ENCODE peak calls at places on chromosome 12, in five cellular contexts. M is GM18507, C is OCI-LY7, F is cardiac fibroblast, L is mesendoderm. R is an unnamed sample.

GRCh38 chr12:113221997-113222729 is 899 bp downstream of the TPCN1 start:
- DNase-seq in M (no peak), C (peak), F (no peak), L (no peak), R (peak)

GRCh38 chr12:41944241-41944640 is 200.4 kb downstream of the GXYLT1 start:
- DNase-seq in M (no peak), C (no peak), F (no peak), L (no peak), R (no peak)

GRCh38 chr12:66405395-66405794 is 103.1 kb downstream of the HELB start:
- DNase-seq in M (no peak), C (no peak), F (peak), L (no peak), R (no peak)

GRCh38 chr12:21502872-21503271 is 1.3 kb downstream of the GOLT1B start:
- DNase-seq in M (no peak), C (no peak), F (no peak), L (no peak), R (no peak)

GRCh38 chr12:55681142-55682077 is 26.3 kb downstream of the ITGA7 start:
- DNase-seq in M (no peak), C (no peak), F (peak), L (peak), R (no peak)

GRCh38 chr12:12209043-12209442 is 57.8 kb downstream of the LRP6 start:
- DNase-seq in M (no peak), C (no peak), F (no peak), L (no peak), R (no peak)

GRCh38 chr12:17062296-17063061 is 456.5 kb upstream of the LMO3 start:
- DNase-seq in M (no peak), C (no peak), F (no peak), L (no peak), R (no peak)

GRCh38 chr12:113940929-113941486 is 25.1 kb downstream of the RBM19 start:
- DNase-seq in M (no peak), C (no peak), F (no peak), L (no peak), R (no peak)

GRCh38 chr12:6899837-6900519 is 4.6 kb upstream of the LRRC23 start:
- DNase-seq in M (no peak), C (no peak), F (peak), L (peak), R (no peak)

GRCh38 chr12:31600252-31600651 is 9.3 kb upstream of the DENND5B start:
- DNase-seq in M (no peak), C (peak), F (no peak), L (peak), R (peak)

GRCh38 chr12:47887529-47887928 is 17.3 kb downstream of the VDR start:
- DNase-seq in M (no peak), C (no peak), F (no peak), L (no peak), R (no peak)

GRCh38 chr12:85759217-85759616 is 77.0 kb downstream of the RASSF9 start:
- DNase-seq in M (no peak), C (no peak), F (no peak), L (no peak), R (no peak)

GRCh38 chr12:19757317-19757877 is 318.1 kb downstream of the AEBP2 start:
- DNase-seq in M (no peak), C (peak), F (peak), L (peak), R (no peak)

GRCh38 chr12:58557156-58557555 is 363.1 kb downstream of the LRIG3 start:
- DNase-seq in M (no peak), C (no peak), F (peak), L (no peak), R (no peak)

GRCh38 chr12:65152012-65152411 is 17.4 kb upstream of the LEMD3 start:
- DNase-seq in M (no peak), C (no peak), F (no peak), L (peak), R (no peak)

GRCh38 chr12:57456737-57457490 is 1.8 kb downstream of the INHBE start:
- DNase-seq in M (no peak), C (no peak), F (no peak), L (no peak), R (no peak)

GRCh38 chr12:10184261-10184843 is 5.5 kb downstream of the TMEM52B start:
- DNase-seq in M (no peak), C (no peak), F (peak), L (no peak), R (no peak)

GRCh38 chr12:68431786-68432185 is 99.6 kb upstream of the MDM1 start:
- DNase-seq in M (no peak), C (no peak), F (no peak), L (no peak), R (no peak)

GRCh38 chr12:30968211-30968610 is 41.7 kb downstream of the TSPAN11 start:
- DNase-seq in M (no peak), C (no peak), F (no peak), L (no peak), R (no peak)

GRCh38 chr12:122909442-122910288 is 13.7 kb upstream of the VPS37B start:
- DNase-seq in M (no peak), C (no peak), F (no peak), L (no peak), R (no peak)

GRCh38 chr12:1695836-1696670 is 5.2 kb downstream of the ADIPOR2 start:
- DNase-seq in M (no peak), C (no peak), F (peak), L (no peak), R (no peak)

GRCh38 chr12:105562727-105563072 is 232.2 kb downstream of the C12orf75 start:
- DNase-seq in M (no peak), C (no peak), F (no peak), L (no peak), R (no peak)

GRCh38 chr12:7498832-7499231 is 4.7 kb downstream of the CD163 start:
- DNase-seq in M (no peak), C (no peak), F (peak), L (peak), R (no peak)

GRCh38 chr12:47038270-47038748 is 41.1 kb upstream of the PCED1B start:
- DNase-seq in M (no peak), C (no peak), F (no peak), L (peak), R (no peak)

GRCh38 chr12:12167847-12168246 is 97.1 kb downstream of the BCL2L14 start:
- DNase-seq in M (no peak), C (no peak), F (no peak), L (no peak), R (no peak)

GRCh38 chr12:29547844-29548243 is 50.4 kb upstream of the OVCH1 start:
- DNase-seq in M (no peak), C (no peak), F (no peak), L (no peak), R (no peak)

GRCh38 chr12:19439059-19440018 is at the start of gene AEBP2:
- DNase-seq in M (peak), C (peak), F (peak), L (peak), R (peak)

GRCh38 chr12:5817246-5817645 is 127.8 kb downstream of the ANO2 start:
- DNase-seq in M (no peak), C (no peak), F (no peak), L (no peak), R (no peak)

GRCh38 chr12:109065154-109065852 is 12.9 kb downstream of the USP30 start:
- DNase-seq in M (no peak), C (no peak), F (no peak), L (no peak), R (no peak)

GRCh38 chr12:57952766-57953165 is 11.4 kb downstream of the ATP23 start:
- DNase-seq in M (no peak), C (no peak), F (no peak), L (no peak), R (no peak)

GRCh38 chr12:108297424-108297823 is 41.7 kb downstream of the CMKLR1 start:
- DNase-seq in M (no peak), C (no peak), F (no peak), L (no peak), R (no peak)